ENCODE peak calls at places on chromosomes 5 and 9, in seven cellular contexts. S, T, E, N, J, U and Y are unnamed samples.
A peak's percentile ranks its signal among the peaks of the same experiment; 100 is the strongest.

GRCh38 chr9:3856592-3856991 is 330.8 kb upstream of the RFX3 start:
- DNase-seq in T (no peak), J (no peak), N (no peak), U (no peak), E (peak; percentile 9), S (peak; percentile 33), Y (no peak)

GRCh38 chr9:122144836-122145235 is 14.7 kb downstream of the NDUFA8 start:
- DNase-seq in S (peak; percentile 15), E (peak; percentile 33), N (no peak), U (peak; percentile 13), J (no peak), T (peak; percentile 17), Y (no peak)

GRCh38 chr5:163459465-163459887 is 426 bp downstream of the NUDCD2 start:
- DNase-seq in N (no peak), T (peak; percentile 68), J (no peak), U (peak; percentile 60), S (no peak), E (no peak), Y (no peak)

GRCh38 chr9:121776009-121776738 is 124.7 kb downstream of the DAB2IP start:
- DNase-seq in J (no peak), T (no peak), N (no peak), S (no peak), U (no peak), E (no peak), Y (no peak)

GRCh38 chr9:2066312-2067273 is 51.4 kb downstream of the SMARCA2 start:
- DNase-seq in T (peak; percentile 85), J (no peak), S (no peak), U (no peak), E (peak; percentile 67), N (no peak), Y (peak; percentile 35)

GRCh38 chr9:121945849-121946248 is 147.3 kb downstream of the TTLL11 start:
- DNase-seq in T (no peak), N (no peak), J (peak; percentile 56), S (peak; percentile 86), U (no peak), E (peak; percentile 82), Y (no peak)

GRCh38 chr5:79020861-79021561 is 35.9 kb upstream of the ARSB start:
- DNase-seq in U (peak; percentile 55), S (peak; percentile 70), N (peak; percentile 58), J (no peak), E (peak; percentile 81), T (peak; percentile 78), Y (peak; percentile 79)

GRCh38 chr9:31334837-31335528 is 1049.5 kb upstream of the ACO1 start:
- DNase-seq in E (no peak), S (no peak), U (no peak), T (no peak), J (no peak), N (no peak), Y (no peak)

GRCh38 chr9:79013715-79014610 is 557.8 kb upstream of the TLE4 start:
- DNase-seq in T (no peak), U (no peak), N (no peak), E (peak; percentile 66), J (no peak), S (peak; percentile 74), Y (no peak)

GRCh38 chr5:178206166-178207101 is 2.1 kb downstream of the HNRNPAB start:
- DNase-seq in N (no peak), J (no peak), S (no peak), T (no peak), E (peak; percentile 50), U (no peak), Y (no peak)

GRCh38 chr5:122267195-122267594 is 44.8 kb upstream of the SNCAIP start:
- DNase-seq in U (no peak), E (no peak), N (no peak), T (no peak), S (no peak), J (no peak), Y (no peak)

GRCh38 chr9:99807276-99807852 is 14.3 kb upstream of the NR4A3 start:
- DNase-seq in U (peak; percentile 53), J (peak; percentile 73), T (peak; percentile 86), S (peak; percentile 78), E (peak; percentile 72), N (no peak), Y (peak; percentile 79)

GRCh38 chr9:1008256-1008655 is 31.8 kb downstream of the DMRT3 start:
- DNase-seq in U (no peak), J (no peak), T (no peak), S (no peak), E (peak; percentile 55), N (no peak), Y (no peak)

GRCh38 chr5:172380992-172381643 is 73.2 kb downstream of the SH3PXD2B start:
- DNase-seq in E (peak; percentile 15), T (no peak), S (peak; percentile 82), J (no peak), U (no peak), N (no peak), Y (peak; percentile 71)

GRCh38 chr9:89562186-89562814 is 42.5 kb upstream of the GADD45G start:
- DNase-seq in J (no peak), T (no peak), E (no peak), S (no peak), U (no peak), N (no peak), Y (no peak)

GRCh38 chr5:168006473-168007130 is 284.8 kb upstream of the WWC1 start:
- DNase-seq in N (no peak), U (no peak), E (no peak), S (no peak), T (no peak), J (no peak), Y (peak; percentile 23)

GRCh38 chr5:123785160-123786001 is 273.4 kb downstream of the CSNK1G3 start:
- DNase-seq in N (no peak), U (no peak), E (peak; percentile 64), J (no peak), S (peak; percentile 66), T (peak; percentile 17), Y (peak; percentile 38)

GRCh38 chr5:55036477-55036876 is 12.4 kb downstream of the GZMK start:
- DNase-seq in E (peak; percentile 30), U (no peak), S (no peak), T (no peak), N (no peak), J (no peak), Y (no peak)

GRCh38 chr5:125298258-125298657 is 551.8 kb upstream of the ZNF608 start:
- DNase-seq in N (no peak), J (peak; percentile 52), U (no peak), E (peak; percentile 33), S (peak; percentile 62), T (peak; percentile 8), Y (no peak)

GRCh38 chr5:148011407-148012124 is 52.2 kb upstream of the SPINK5 start:
- DNase-seq in E (peak; percentile 50), N (peak; percentile 22), J (peak; percentile 94), T (no peak), U (no peak), S (peak; percentile 98), Y (peak; percentile 19)

GRCh38 chr5:77292026-77292757 is 81.7 kb downstream of the PDE8B start:
- DNase-seq in E (peak; percentile 76), U (no peak), N (no peak), S (peak; percentile 34), T (no peak), J (no peak), Y (no peak)

GRCh38 chr9:91718071-91718470 is 232.0 kb downstream of the ROR2 start:
- DNase-seq in T (no peak), N (no peak), E (no peak), J (no peak), U (no peak), S (no peak), Y (no peak)

GRCh38 chr5:113546711-113547159 is 33.2 kb downstream of the YTHDC2 start:
- DNase-seq in E (peak; percentile 80), N (no peak), U (no peak), J (no peak), T (no peak), S (peak; percentile 53), Y (peak; percentile 16)

GRCh38 chr5:174221454-174221853 is 175.9 kb downstream of the NSG2 start:
- DNase-seq in N (no peak), J (no peak), E (no peak), S (no peak), U (no peak), T (no peak), Y (no peak)

GRCh38 chr5:179822059-179822432 is 1.3 kb downstream of the SQSTM1 start:
- DNase-seq in U (no peak), E (no peak), N (no peak), J (no peak), S (no peak), T (no peak), Y (no peak)
- H3K9me2 ChIP-seq in U (no peaks in the 10 kb centered on the region), E (no peaks in the 10 kb centered on the region), N (no peaks in the 10 kb centered on the region), J (no peaks in the 10 kb centered on the region), S (no peaks in the 10 kb centered on the region), T (no peaks in the 10 kb centered on the region), Y (no peaks in the 10 kb centered on the region)

GRCh38 chr9:128009639-128010038 is 28.9 kb upstream of the EEIG1 start:
- DNase-seq in S (no peak), J (no peak), N (no peak), T (no peak), U (no peak), E (no peak), Y (no peak)
- TF ChIP-seq EZH2 in S (no peak), J (no peak), N (no peak), T (no peak), U (no peak), E (no peak), Y (no peak)

GRCh38 chr9:129138476-129139232 is 27.4 kb downstream of the PTPA start:
- DNase-seq in N (no peak), T (no peak), S (peak; percentile 12), E (peak; percentile 89), J (no peak), U (no peak), Y (peak; percentile 55)
- H3K9me2 ChIP-seq in N (no peaks in the 10 kb centered on the region), T (no peaks in the 10 kb centered on the region), S (no peaks in the 10 kb centered on the region), E (no peaks in the 10 kb centered on the region), J (no peaks in the 10 kb centered on the region), U (no peaks in the 10 kb centered on the region), Y (no peaks in the 10 kb centered on the region)

GRCh38 chr5:176629853-176630680 is at the start of the genes EIF4E1B and SNCB:
- DNase-seq in U (peak; percentile 45), S (peak; percentile 65), J (no peak), N (no peak), T (peak; percentile 89), E (peak; percentile 75), Y (peak; percentile 72)
- TF ChIP-seq EZH2 in U (no peak), S (peak; percentile 45), J (no peak), N (no peak), T (no peak), E (peak; percentile 71), Y (peak; percentile 92)